ENCODE peak calls at places on chromosomes 12 and 14, in six cellular contexts. Y, C, K, R, N and L are unnamed samples.

GRCh38 chr14:89955022-89955414 is 488 bp upstream of the EFCAB11 start:
- DNase-seq in C (no peak), Y (no peak), R (no peak), K (no peak), N (no peak), L (no peak)

GRCh38 chr14:103329421-103330347 is 4.4 kb upstream of the EIF5 start:
- DNase-seq in N (no peak), C (peak; percentile 35), R (peak; percentile 40), Y (peak; percentile 35), K (no peak), L (no peak)

GRCh38 chr12:53493610-53494391 is 5.5 kb downstream of the MAP3K12 start:
- DNase-seq in Y (no peak), R (no peak), N (no peak), C (no peak), K (no peak), L (no peak)

GRCh38 chr14:32366256-32366655 is 37.2 kb downstream of the AKAP6 start:
- DNase-seq in Y (no peak), N (no peak), R (no peak), C (no peak), K (peak; percentile 18), L (peak; percentile 41)

GRCh38 chr12:113439606-113440030 is 17.4 kb downstream of the SDSL start:
- DNase-seq in K (peak; percentile 65), C (peak; percentile 74), R (peak; percentile 31), N (no peak), Y (no peak), L (peak; percentile 79)

GRCh38 chr14:25381498-25381897 is 331.6 kb upstream of the STXBP6 start:
- DNase-seq in K (peak; percentile 75), Y (no peak), R (no peak), C (no peak), N (no peak), L (no peak)

GRCh38 chr12:81078469-81079196 is 754 bp downstream of the ACSS3 start:
- DNase-seq in Y (no peak), C (no peak), R (peak; percentile 46), K (peak; percentile 83), N (no peak), L (no peak)

GRCh38 chr12:106914796-106915634 is 40.7 kb upstream of the TMEM263 start:
- DNase-seq in N (peak; percentile 60), C (no peak), K (no peak), R (no peak), Y (no peak), L (no peak)

GRCh38 chr12:122951406-122951805 is 14.9 kb downstream of the ABCB9 start:
- DNase-seq in Y (peak; percentile 71), N (no peak), C (no peak), K (no peak), R (peak; percentile 72), L (no peak)

GRCh38 chr14:64942531-64943111 is at the start of gene GPX2:
- DNase-seq in C (peak; percentile 47), K (no peak), Y (peak; percentile 66), R (no peak), N (no peak), L (no peak)

GRCh38 chr12:49832836-49833421 is 4.7 kb upstream of the NCKAP5L start:
- DNase-seq in K (peak; percentile 45), C (no peak), R (peak; percentile 87), N (no peak), Y (peak; percentile 52), L (no peak)

GRCh38 chr12:79927772-79928474 is 7.0 kb downstream of the PPP1R12A start:
- DNase-seq in R (peak; percentile 23), K (no peak), Y (peak; percentile 41), C (no peak), N (peak; percentile 77), L (no peak)

GRCh38 chr14:24609667-24610344 is at the start of gene GZMH:
- DNase-seq in C (no peak), K (no peak), R (no peak), Y (no peak), N (peak; percentile 17), L (no peak)

GRCh38 chr14:80669416-80669815 is 272.1 kb downstream of the CEP128 start:
- DNase-seq in R (peak; percentile 47), N (no peak), Y (no peak), C (no peak), K (no peak), L (no peak)

GRCh38 chr14:20631821-20632389 is 9.6 kb downstream of the OR6S1 start:
- DNase-seq in N (no peak), C (peak; percentile 71), Y (peak; percentile 64), K (peak; percentile 45), R (peak; percentile 56), L (no peak)

GRCh38 chr12:66365718-66366485 is 63.6 kb downstream of the HELB start:
- DNase-seq in K (no peak), Y (no peak), C (no peak), N (no peak), R (peak; percentile 25), L (no peak)

GRCh38 chr14:50110323-50111037 is 5.9 kb downstream of the VCPKMT start:
- DNase-seq in C (no peak), N (no peak), Y (no peak), K (no peak), R (no peak), L (no peak)

GRCh38 chr12:72207094-72207493 is 65.1 kb upstream of the TRHDE start:
- DNase-seq in Y (no peak), N (no peak), K (no peak), R (no peak), C (no peak), L (no peak)

GRCh38 chr14:81289516-81289915 is 68.8 kb upstream of the GTF2A1 start:
- DNase-seq in Y (no peak), N (no peak), K (no peak), R (no peak), C (no peak), L (no peak)

GRCh38 chr12:109739747-109740693 is 26.4 kb downstream of the FAM222A start:
- DNase-seq in K (peak; percentile 38), R (no peak), Y (no peak), N (no peak), C (no peak), L (peak; percentile 47)

GRCh38 chr14:71336488-71337192 is 429.4 kb downstream of the PCNX1 start:
- DNase-seq in Y (no peak), N (no peak), R (no peak), C (no peak), K (no peak), L (no peak)

GRCh38 chr14:71331393-71331792 is 424.1 kb downstream of the PCNX1 start:
- DNase-seq in Y (no peak), C (no peak), N (no peak), R (no peak), K (no peak), L (no peak)

GRCh38 chr14:71332476-71332875 is 425.2 kb downstream of the PCNX1 start:
- DNase-seq in Y (no peak), R (no peak), C (no peak), K (no peak), N (no peak), L (no peak)

GRCh38 chr14:71338153-71338552 is 430.9 kb downstream of the PCNX1 start:
- DNase-seq in R (no peak), K (no peak), C (no peak), Y (no peak), N (no peak), L (no peak)

DNA sequence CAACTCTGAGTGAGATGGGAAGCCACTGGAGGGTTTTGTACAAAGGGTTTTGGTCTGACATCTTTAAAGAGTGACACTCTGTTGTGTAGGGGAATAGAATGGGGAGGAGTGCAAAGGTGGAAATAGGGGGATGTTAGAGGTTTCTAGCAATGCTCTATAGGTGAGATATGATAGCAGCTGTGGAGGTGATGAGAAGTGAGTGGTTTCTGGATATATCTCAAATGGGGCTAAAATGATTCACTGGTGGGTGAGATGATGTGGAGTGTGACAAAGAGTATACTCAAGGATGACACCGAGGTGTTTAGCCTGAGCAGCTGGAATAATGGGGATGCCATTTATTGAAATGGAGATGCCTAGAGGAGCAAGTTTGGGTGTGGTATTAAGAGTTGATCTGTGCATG is 426.4 kb downstream of the PCNX1 start:
- DNase-seq in C (no peak), Y (no peak), R (no peak), K (no peak), N (no peak), L (no peak)
- TF ChIP-seq CTCF in C (no peak), Y (no peak), R (no peak), K (no peak), N (no peak), L (no peak)

DNA sequence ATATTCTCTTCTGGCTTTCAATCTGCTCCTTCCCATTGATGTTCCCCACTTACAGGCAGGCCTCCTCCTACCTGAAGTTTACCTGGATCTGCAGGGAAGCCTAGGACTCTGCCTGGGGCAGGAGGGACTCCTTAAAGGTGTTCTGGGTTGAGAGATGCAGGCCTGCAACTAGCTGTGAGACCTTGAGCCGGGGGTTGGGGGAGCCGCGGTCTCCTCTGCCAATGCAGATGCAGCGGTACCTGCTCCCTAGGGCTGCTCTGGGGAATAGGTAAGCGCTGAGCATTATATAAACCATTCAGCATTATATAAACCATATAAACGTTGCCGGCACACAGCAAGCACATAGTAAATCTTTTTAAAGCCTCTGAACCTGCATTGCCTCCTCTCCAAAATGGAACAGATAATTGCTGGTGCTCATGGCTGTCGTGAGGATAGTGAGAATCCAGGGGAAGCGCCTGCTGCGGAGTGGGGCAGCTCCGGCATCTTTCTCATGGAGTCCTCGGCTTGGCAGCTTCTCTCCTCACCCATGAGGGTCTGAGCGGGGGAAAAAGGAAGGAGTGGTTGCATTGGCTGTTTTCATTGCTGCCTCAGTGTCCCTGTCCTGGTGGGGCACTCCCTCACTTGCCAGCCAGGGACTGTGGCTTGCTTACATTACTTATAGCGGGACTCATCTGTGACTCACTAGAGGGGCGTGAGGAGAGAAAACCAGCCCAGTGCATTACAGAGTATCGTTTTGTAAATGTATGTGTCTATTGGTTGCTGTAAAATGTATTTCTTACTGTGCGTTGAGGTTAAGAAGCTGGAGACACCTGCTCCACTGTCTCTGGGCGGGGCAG is 12.5 kb upstream of the KRT80 start:
- DNase-seq in N (no peak), C (no peak), K (no peak), Y (peak; percentile 59), R (peak; percentile 81), L (no peak)
- H3K27ac ChIP-seq in N (no peak overlapping the region), C (peak overlapping the region; percentile 96), K (no peak overlapping the region), Y (no peak overlapping the region), R (no peak overlapping the region), L (no peak overlapping the region)

DNA sequence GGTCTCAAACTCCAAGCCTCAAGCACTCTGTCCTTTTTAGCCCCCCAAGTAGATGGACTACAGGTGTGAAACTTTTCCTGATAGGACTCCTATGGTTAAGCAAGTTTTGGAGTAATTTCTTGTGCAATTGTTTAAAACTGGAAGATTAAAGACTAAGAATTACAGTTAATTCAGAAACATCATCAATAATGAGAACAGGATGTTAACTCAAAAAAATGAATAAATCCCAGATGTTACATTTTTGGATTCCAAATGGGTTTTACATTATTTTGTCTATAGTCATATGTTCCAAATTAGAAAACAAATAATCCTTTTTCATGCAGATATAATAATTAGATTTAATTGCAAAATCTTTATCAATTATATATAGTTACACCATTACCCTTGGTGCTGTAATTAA is 24.4 kb upstream of the KITLG start:
- DNase-seq in K (no peak), C (no peak), Y (no peak), R (no peak), N (no peak), L (no peak)
- TF ChIP-seq CTCF in K (no peak), C (no peak), Y (no peak), R (no peak), N (no peak), L (no peak)

DNA sequence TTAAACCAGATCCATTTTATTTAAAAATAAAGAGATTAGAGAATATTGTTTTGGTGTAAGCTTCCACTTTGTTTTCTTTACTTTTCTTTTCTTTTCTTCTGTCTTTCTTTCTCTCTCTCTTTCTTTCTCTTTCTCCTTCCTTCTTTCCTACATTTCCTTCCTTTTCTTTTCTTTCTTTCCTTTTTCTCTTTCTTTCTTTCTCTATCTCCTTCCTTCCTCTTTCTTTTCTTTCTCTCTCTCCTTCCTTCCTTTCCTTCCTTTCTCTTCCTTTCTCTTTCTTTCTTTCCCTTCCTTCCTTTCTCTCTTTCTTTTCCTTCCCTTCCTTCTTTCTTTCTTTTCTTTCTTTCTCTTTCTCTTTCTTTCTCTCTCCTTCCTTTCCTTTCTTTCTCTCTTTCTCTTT is 100.8 kb downstream of the TMTC3 start:
- DNase-seq in Y (no peak), R (no peak), N (no peak), C (no peak), K (no peak), L (no peak)
- H3K27ac ChIP-seq in Y (peak overlapping the region; percentile 83), R (peak overlapping the region; percentile 82), N (no peak overlapping the region), C (peak overlapping the region; percentile 73), K (no peak overlapping the region), L (no peak overlapping the region)